ENCODE peak calls at places on chromosome 21, in four cellular contexts. D, Z, T and E are unnamed samples.

GRCh38 chr21:35720065-35720810 is 340.1 kb downstream of the SETD4 start:
- DNase-seq in D (no peak), Z (no peak), T (no peak), E (no peak)

GRCh38 chr21:39037807-39038405 is 145.3 kb downstream of the PSMG1 start:
- DNase-seq in D (no peak), Z (no peak), T (no peak), E (no peak)

GRCh38 chr21:17903029-17903806 is 84.1 kb upstream of the C21orf91 start:
- DNase-seq in D (no peak), Z (no peak), T (no peak), E (no peak)

GRCh38 chr21:34852438-34852837 is 183.6 kb downstream of the CLIC6 start:
- DNase-seq in D (no peak), Z (no peak), T (no peak), E (no peak)

GRCh38 chr21:31397515-31397926 is 53.5 kb upstream of the TIAM1 start:
- DNase-seq in D (no peak), Z (no peak), T (no peak), E (no peak)

GRCh38 chr21:44012474-44013379 is 618 bp downstream of the TRAPPC10 start:
- DNase-seq in D (no peak), Z (peak; percentile 91), T (peak; percentile 85), E (no peak)

GRCh38 chr21:31343680-31344480 is at the start of gene TIAM1:
- DNase-seq in D (no peak), Z (no peak), T (no peak), E (peak; percentile 38)

GRCh38 chr21:31505975-31506374 is 153.5 kb upstream of the SOD1 start:
- DNase-seq in D (no peak), Z (no peak), T (no peak), E (no peak)

GRCh38 chr21:46604975-46605758 is at the start of gene S100B:
- DNase-seq in D (no peak), Z (no peak), T (no peak), E (no peak)

GRCh38 chr21:18220498-18220897 is 24.1 kb upstream of the CHODL start:
- DNase-seq in D (no peak), Z (no peak), T (no peak), E (no peak)

DNA sequence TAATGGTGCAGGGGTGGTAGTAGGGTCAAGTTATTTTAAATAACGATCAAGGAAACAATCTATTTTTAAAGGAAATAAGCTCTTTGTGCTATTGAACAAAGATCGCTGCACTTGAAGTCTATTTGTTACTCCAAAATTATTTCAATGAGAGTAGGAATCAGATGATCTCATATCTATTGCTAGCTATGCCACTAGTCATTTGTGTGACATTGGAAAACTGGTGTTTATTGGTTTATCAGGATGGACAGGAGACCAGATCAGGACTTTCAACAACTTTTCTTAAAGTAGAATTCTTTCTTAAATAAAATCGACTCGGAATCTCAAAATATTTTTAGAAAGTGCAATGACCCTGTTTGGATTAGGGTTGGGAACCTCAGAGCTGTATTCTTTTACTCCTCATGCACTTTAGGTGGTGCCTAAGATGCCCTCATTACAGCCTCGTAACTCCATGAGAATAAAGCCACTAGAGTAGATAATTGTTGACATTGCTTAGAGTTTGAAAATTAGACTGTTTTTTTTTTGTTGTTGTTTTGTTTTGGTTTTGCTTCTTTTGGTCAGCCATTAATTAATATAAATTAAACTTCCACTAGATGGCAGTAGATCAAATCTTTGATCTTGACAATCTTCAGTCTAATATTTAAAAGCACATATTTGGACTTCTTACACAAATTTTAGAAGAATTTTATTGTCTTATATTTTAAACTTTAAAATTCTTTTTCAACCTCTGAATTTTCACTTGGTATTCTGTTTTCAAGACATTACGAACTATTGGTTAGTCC is 352.4 kb downstream of the USP25 start:
- DNase-seq in D (no peak), Z (no peak), T (no peak), E (no peak)
- TF ChIP-seq CTCF in D (no peak), Z (peak; percentile 17), T (peak; percentile 38), E (no peak)

GRCh38 chr21:19507682-19508260 is 1104.2 kb upstream of the TMPRSS15 start:
- DNase-seq in D (no peak), Z (no peak), T (no peak), E (no peak)
- TF ChIP-seq CTCF in D (no peak), Z (no peak), T (no peak), E (no peak)

GRCh38 chr21:33355996-33356395 is 31.2 kb downstream of the IFNAR1 start:
- DNase-seq in D (no peak), Z (no peak), T (no peak), E (no peak)

GRCh38 chr21:33345751-33346238 is 21.0 kb downstream of the IFNAR1 start:
- DNase-seq in D (no peak), Z (no peak), T (no peak), E (no peak)

GRCh38 chr21:33348728-33349127 is 24.0 kb downstream of the IFNAR1 start:
- DNase-seq in D (no peak), Z (no peak), T (no peak), E (no peak)

GRCh38 chr21:33355355-33355754 is 30.6 kb downstream of the IFNAR1 start:
- DNase-seq in D (no peak), Z (no peak), T (no peak), E (no peak)

GRCh38 chr21:33350676-33351075 is 25.9 kb downstream of the IFNAR1 start:
- DNase-seq in D (no peak), Z (no peak), T (no peak), E (no peak)
- TF ChIP-seq CTCF in D (no peak), Z (no peak), T (no peak), E (no peak)

GRCh38 chr21:40386301-40386911 is 460.6 kb downstream of the DSCAM start:
- DNase-seq in D (no peak), Z (peak; percentile 84), T (no peak), E (peak; percentile 24)
- TF ChIP-seq CTCF in D (peak; percentile 34), Z (peak; percentile 73), T (peak; percentile 43), E (peak; percentile 5)

GRCh38 chr21:45386728-45387371 is 18.1 kb upstream of the COL18A1 start:
- DNase-seq in D (peak; percentile 95), Z (peak; percentile 81), T (no peak), E (no peak)
- TF ChIP-seq CTCF in D (peak; percentile 36), Z (peak; percentile 23), T (no peak), E (no peak)

GRCh38 chr21:37562920-37563640 is 196.5 kb downstream of the DYRK1A start:
- DNase-seq in D (no peak), Z (no peak), T (peak; percentile 4), E (no peak)

GRCh38 chr21:37564341-37564923 is 197.9 kb downstream of the DYRK1A start:
- DNase-seq in D (peak; percentile 94), Z (peak; percentile 93), T (peak; percentile 84), E (peak; percentile 64)

GRCh38 chr21:37561941-37562919 is 195.7 kb downstream of the DYRK1A start:
- DNase-seq in D (no peak), Z (no peak), T (no peak), E (no peak)

GRCh38 chr21:37564924-37565529 is 198.5 kb downstream of the DYRK1A start:
- DNase-seq in D (peak; percentile 10), Z (no peak), T (no peak), E (no peak)

DNA sequence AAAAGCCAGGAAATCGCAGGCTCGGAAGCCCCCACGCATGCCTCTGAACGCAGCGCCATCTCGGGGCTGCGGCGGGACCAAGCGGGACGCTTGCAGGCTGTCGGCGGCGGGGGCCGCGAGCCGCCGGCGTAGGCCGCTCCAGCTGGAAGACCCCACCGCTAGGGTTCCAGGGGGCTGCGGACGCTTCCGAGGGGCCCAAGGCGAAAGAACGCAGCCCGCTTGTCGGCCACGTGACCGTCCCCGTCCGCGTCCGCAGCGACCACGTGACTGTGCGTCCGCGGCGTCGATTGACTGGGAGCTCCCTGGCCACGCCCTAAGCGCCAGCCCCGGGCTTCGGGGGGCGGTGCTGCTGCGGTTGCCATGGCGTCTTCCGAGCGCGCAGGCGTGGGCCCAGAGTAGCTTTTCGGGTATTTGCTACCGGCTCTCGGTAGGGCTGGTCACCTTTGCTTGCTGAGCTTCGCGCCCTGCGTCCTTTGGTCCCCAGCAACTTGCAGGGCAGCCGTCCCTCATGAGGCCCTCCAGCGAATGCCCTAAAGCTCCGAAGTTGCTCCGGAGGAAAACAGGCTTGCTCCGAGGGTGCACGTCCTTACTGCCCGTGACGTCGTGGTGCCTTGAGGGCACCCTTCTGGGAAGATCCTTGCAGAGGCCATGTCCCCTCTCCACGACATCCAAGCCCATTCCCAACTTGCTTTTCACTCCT is 197.2 kb downstream of the DYRK1A start:
- DNase-seq in D (peak; percentile 72), Z (peak; percentile 99), T (peak; percentile 91), E (peak; percentile 74)
- TF ChIP-seq CTCF in D (peak; percentile 35), Z (peak; percentile 52), T (peak; percentile 50), E (no peak)

GRCh38 chr21:23016617-23017016 is 2018.4 kb downstream of the NCAM2 start:
- DNase-seq in D (no peak), Z (no peak), T (no peak), E (no peak)
- TF ChIP-seq CTCF in D (no peak), Z (no peak), T (no peak), E (no peak)

DNA sequence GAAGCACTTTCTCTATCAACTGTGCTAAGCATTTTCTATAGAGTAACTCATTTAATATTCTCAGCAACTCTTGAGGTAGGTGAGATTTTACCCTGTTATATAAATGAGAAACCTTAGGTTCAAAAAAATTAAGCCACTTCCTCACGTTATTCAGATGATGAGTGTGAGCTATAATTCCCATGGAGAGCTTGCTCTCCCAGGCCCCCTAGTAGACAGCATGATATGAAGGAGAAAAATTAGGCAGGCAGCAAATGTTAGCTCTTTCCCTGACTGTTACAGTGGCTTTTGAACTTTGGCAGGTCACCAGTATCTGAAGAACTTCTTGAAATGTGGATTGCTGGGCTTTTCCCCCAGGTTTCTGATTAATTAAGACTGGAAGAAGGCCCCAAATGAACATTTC is 753.1 kb downstream of the NCAM2 start:
- DNase-seq in D (no peak), Z (no peak), T (no peak), E (no peak)
- TF ChIP-seq CTCF in D (no peak), Z (no peak), T (no peak), E (no peak)